ENCODE peak calls at places on chromosomes 16 and 17, in ten cellular contexts. C, B, A, V, E, O, T, X, I and W are unnamed samples. For H3K27me3, the result is how much of the 10 kb centered on the place peaks cover.

GRCh38 chr17:82238562-82239201 is 9.8 kb downstream of the SLC16A3 start:
- DNase-seq in I (peak), C (peak), X (peak), E (peak), O (peak), B (peak), V (peak), T (peak), A (no peak), W (peak)

GRCh38 chr17:48500435-48501426 is 30.1 kb downstream of the HOXB1 start:
- DNase-seq in I (no peak), V (peak), T (no peak), X (no peak), C (no peak), B (peak), O (peak), E (no peak), A (no peak), W (no peak)

GRCh38 chr16:46929378-46930332 is 43.8 kb downstream of the DNAJA2 start:
- DNase-seq in I (peak), O (peak), V (peak), C (peak), X (peak), B (peak), A (no peak), T (peak), E (peak), W (no peak)

GRCh38 chr17:42260318-42260717 is 15.9 kb downstream of the STAT5B start:
- DNase-seq in V (no peak), I (no peak), A (no peak), T (no peak), X (no peak), E (no peak), O (no peak), C (no peak), B (no peak), W (no peak)

GRCh38 chr16:75244225-75244792 is 7.1 kb downstream of the BCAR1 start:
- DNase-seq in X (no peak), B (peak), E (no peak), O (peak), C (peak), I (peak), T (no peak), V (no peak), A (no peak), W (peak)

GRCh38 chr16:67598527-67598926 is 36.2 kb downstream of the CTCF start:
- DNase-seq in O (no peak), I (no peak), T (no peak), C (no peak), B (no peak), X (no peak), A (no peak), V (no peak), E (no peak), W (no peak)

GRCh38 chr17:59373879-59374495 is 42.5 kb downstream of the YPEL2 start:
- DNase-seq in C (no peak), V (peak), E (no peak), I (peak), T (no peak), B (peak), X (peak), A (no peak), O (no peak), W (no peak)

GRCh38 chr17:48240562-48241130 is 133.1 kb downstream of the SNX11 start:
- DNase-seq in C (no peak), V (no peak), X (peak), O (no peak), A (no peak), I (no peak), B (no peak), T (no peak), E (no peak), W (no peak)

GRCh38 chr17:40903129-40903847 is 18.2 kb upstream of the KRT20 start:
- DNase-seq in B (no peak), A (no peak), C (peak), I (no peak), T (peak), E (peak), O (peak), V (no peak), X (peak), W (no peak)

GRCh38 chr17:72370819-72371218 is 250.0 kb downstream of the SOX9 start:
- DNase-seq in V (no peak), I (no peak), A (no peak), B (no peak), E (no peak), T (no peak), O (no peak), C (no peak), X (peak), W (no peak)

GRCh38 chr17:8122923-8123694 is 797 bp downstream of the HES7 start:
- DNase-seq in E (no peak), V (peak), A (no peak), I (no peak), T (peak), C (no peak), X (no peak), O (no peak), B (no peak), W (no peak)

GRCh38 chr16:68993885-68994284 is 111.6 kb upstream of the HAS3 start:
- DNase-seq in V (no peak), B (no peak), O (no peak), A (no peak), C (no peak), T (peak), I (no peak), X (peak), E (no peak), W (no peak)

GRCh38 chr16:4976079-4976478 is 17.9 kb downstream of the SEC14L5 start:
- DNase-seq in E (no peak), A (no peak), C (no peak), B (no peak), X (no peak), V (no peak), I (no peak), T (no peak), O (no peak), W (no peak)

GRCh38 chr16:89686520-89687091 is at the start of gene CDK10:
- DNase-seq in I (peak), E (peak), B (peak), T (peak), V (peak), O (peak), C (peak), X (peak), A (no peak), W (peak)

GRCh38 chr16:74601131-74601871 is 5.6 kb downstream of the GLG1 start:
- DNase-seq in A (no peak), I (no peak), X (no peak), B (no peak), T (peak), E (no peak), V (peak), C (no peak), O (peak), W (no peak)

GRCh38 chr17:49069585-49070273 is 62.8 kb upstream of the B4GALNT2 start:
- DNase-seq in V (no peak), B (no peak), E (no peak), A (no peak), X (peak), C (no peak), T (no peak), I (no peak), O (no peak), W (no peak)

GRCh38 chr17:76182016-76182764 is 41.1 kb upstream of the FOXJ1 start:
- DNase-seq in B (peak), V (peak), A (peak), T (peak), I (peak), C (peak), E (peak), O (peak), X (peak), W (peak)

GRCh38 chr17:51397361-51398127 is 137.2 kb downstream of the UTP18 start:
- DNase-seq in B (no peak), E (no peak), O (no peak), I (no peak), A (no peak), C (no peak), V (no peak), X (peak), T (no peak), W (no peak)

GRCh38 chr17:16912021-16912962 is 59.6 kb downstream of the TNFRSF13B start:
- DNase-seq in I (peak), E (no peak), O (no peak), B (peak), A (no peak), V (no peak), C (no peak), T (no peak), X (no peak), W (no peak)

GRCh38 chr17:7084058-7084457 is 4.0 kb upstream of the CLEC10A start:
- DNase-seq in V (no peak), T (no peak), O (no peak), A (no peak), E (no peak), X (no peak), B (no peak), I (no peak), C (no peak), W (peak)

GRCh38 chr17:77527394-77527793 is 386.6 kb downstream of the SEC14L1 start:
- DNase-seq in O (no peak), I (no peak), A (no peak), C (no peak), X (no peak), V (no peak), B (no peak), E (no peak), T (no peak), W (no peak)

GRCh38 chr17:82812058-82812457 is 27.8 kb downstream of the ZNF750 start:
- DNase-seq in A (no peak), C (no peak), E (no peak), V (no peak), T (no peak), B (no peak), X (no peak), I (no peak), O (no peak), W (no peak)

GRCh38 chr17:61239261-61239660 is 160.4 kb upstream of the TBX2 start:
- DNase-seq in A (no peak), E (no peak), X (no peak), I (no peak), B (no peak), V (no peak), C (no peak), T (no peak), O (no peak), W (no peak)

GRCh38 chr17:15744885-15745284 is 12.8 kb downstream of the TBC1D26 start:
- DNase-seq in T (no peak), X (no peak), E (no peak), I (no peak), C (no peak), B (no peak), O (no peak), V (no peak), A (no peak), W (no peak)

GRCh38 chr16:54447606-54448440 is 161.2 kb upstream of the IRX3 start:
- DNase-seq in A (no peak), B (no peak), X (peak), T (no peak), O (no peak), V (no peak), E (no peak), I (peak), C (no peak), W (no peak)

GRCh38 chr17:61314368-61315078 is 85.1 kb upstream of the TBX2 start:
- DNase-seq in V (no peak), A (no peak), B (no peak), X (no peak), O (no peak), I (peak), E (peak), C (peak), T (no peak), W (peak)

GRCh38 chr17:21036361-21036881 is 6.4 kb downstream of the USP22 start:
- DNase-seq in I (no peak), X (no peak), O (no peak), B (no peak), C (no peak), V (no peak), T (no peak), A (no peak), E (no peak), W (no peak)

GRCh38 chr16:75064403-75065148 is 52.0 kb downstream of the LDHD start:
- DNase-seq in X (no peak), B (no peak), O (peak), T (peak), A (no peak), I (no peak), C (peak), E (peak), V (no peak), W (no peak)

GRCh38 chr16:48434653-48435318 is 49.6 kb upstream of the SIAH1 start:
- DNase-seq in C (no peak), I (no peak), E (no peak), O (no peak), T (no peak), X (peak), A (no peak), B (no peak), V (no peak), W (no peak)

GRCh38 chr16:80167657-80168056 is 373.1 kb upstream of the DYNLRB2 start:
- DNase-seq in E (peak), V (no peak), C (no peak), O (no peak), B (no peak), X (no peak), A (no peak), T (no peak), I (no peak), W (no peak)

GRCh38 chr16:31869511-31870201 is 4.0 kb upstream of the ZNF267 start:
- DNase-seq in C (peak), V (peak), B (no peak), O (peak), I (peak), T (peak), X (peak), E (no peak), A (no peak), W (peak)

GRCh38 chr17:68013385-68013784 is 17.1 kb upstream of the C17orf58 start:
- DNase-seq in E (no peak), B (no peak), X (no peak), O (no peak), T (no peak), V (no peak), A (no peak), C (no peak), I (no peak), W (no peak)

GRCh38 chr16:89268987-89269735 is 51.7 kb downstream of the ZNF778 start:
- DNase-seq in O (no peak), V (no peak), C (no peak), A (no peak), X (peak), B (no peak), I (peak), T (peak), E (no peak), W (no peak)

DNA sequence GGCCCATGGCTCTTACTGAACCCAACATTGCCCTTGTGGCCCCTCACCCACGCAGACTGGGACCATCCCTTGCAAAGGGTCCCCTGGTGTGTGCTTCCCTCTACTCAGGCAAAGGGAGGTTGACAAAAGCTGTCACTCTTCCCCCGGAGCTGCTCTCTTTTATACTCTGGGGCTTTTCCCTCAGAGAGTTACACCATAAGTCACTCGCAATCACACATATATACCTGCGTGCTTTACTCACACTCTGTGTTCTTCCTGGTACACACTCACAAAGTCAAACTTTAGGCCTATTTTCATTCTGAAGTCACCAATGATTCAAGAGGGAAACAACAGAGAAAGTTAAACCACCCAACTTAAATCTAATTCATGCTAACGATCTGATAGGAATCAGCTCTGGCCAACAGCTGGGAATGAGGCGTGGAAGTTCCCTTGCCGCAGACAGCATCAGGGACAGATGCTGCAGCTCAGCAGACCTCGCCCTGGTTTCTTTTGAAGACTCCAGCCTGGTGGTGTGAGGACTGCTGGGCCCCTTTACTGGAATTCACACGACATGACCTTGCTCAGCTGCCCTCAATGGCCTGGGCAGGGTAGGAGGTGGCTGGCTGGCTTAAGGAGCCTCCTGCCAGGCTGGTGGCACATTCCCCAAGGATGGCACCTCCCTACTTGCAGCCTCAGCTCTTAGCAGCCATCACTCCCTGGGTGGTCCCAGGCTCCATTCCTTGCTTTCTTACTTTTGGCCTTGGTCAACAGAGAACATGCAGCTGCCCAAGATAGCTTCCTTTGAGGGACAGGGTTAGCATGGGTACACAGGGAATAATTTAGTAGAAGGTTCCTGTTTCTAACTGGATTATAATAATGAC is 27.3 kb downstream of the HIC1 start:
- DNase-seq in A (no peak), C (no peak), T (no peak), V (no peak), O (no peak), E (no peak), I (no peak), X (no peak), B (no peak), W (no peak)
- H3K27me3 ChIP-seq in A (under half), C (under half), T (under half), V (under half), O (under half), E (under half), I (under half), X (under half), B (under half), W (under half)

DNA sequence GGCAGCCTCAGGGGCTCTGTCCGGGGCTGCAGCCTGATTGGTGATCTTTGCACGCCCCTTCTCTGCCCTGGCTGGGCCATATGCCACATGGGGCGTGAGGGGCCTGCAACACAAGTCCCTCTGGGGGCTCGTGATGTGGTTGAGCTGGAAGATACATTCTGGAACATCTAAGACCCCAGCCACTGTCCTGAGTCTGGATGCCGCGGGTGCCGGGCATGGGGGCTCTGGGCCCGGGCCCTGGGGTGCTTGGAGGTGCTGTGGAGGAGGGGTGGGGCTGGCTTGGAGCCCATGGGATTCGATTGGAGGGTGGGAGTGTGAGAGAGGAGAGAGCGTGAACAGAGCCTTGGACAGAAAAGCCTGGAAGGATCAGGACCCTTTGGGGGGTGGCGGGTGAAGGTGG is 39.4 kb downstream of the JPH3 start:
- DNase-seq in B (no peak), E (no peak), V (no peak), C (no peak), O (no peak), A (no peak), X (no peak), T (no peak), I (no peak), W (no peak)
- H3K27ac ChIP-seq in B (no peak), E (no peak), V (no peak), C (no peak), O (no peak), A (no peak), X (no peak), T (no peak), I (no peak), W (no peak)

GRCh38 chr16:14186954-14187306 is 115.8 kb downstream of the MRTFB start:
- DNase-seq in A (no peak), E (no peak), O (no peak), T (no peak), B (no peak), C (no peak), V (no peak), X (no peak), I (no peak), W (no peak)
- H3K4me3 ChIP-seq in A (peak), E (peak), O (peak), T (no peak), B (peak), C (peak), V (no peak), X (peak), I (peak), W (peak)

DNA sequence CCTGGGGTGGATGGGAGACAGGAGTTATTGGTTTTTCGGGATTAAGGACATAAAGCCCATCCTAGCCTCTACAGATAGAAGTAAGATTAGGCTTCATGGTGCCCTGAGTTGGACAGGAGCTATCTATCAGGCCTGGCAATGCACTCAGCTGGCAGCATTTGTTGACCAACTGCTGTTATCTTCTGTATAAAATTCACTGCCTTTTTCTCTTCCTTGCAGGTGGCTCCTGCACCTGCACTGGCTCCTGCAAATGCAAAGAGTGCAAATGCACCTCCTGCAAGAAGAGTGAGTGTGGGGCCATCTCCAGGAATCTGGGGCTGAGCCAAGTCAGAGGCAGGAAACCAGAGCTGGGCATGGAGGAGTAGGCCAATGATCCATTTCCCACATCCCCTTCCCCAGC is 579 bp downstream of the MT1A start:
- DNase-seq in V (no peak), E (no peak), A (no peak), O (no peak), X (no peak), C (no peak), T (peak), B (no peak), I (no peak), W (no peak)
- H3K27me3 ChIP-seq in V (under half), E (under half), A (under half), O (half or more), X (under half), C (under half), T (under half), B (half or more), I (under half), W (under half)